ENCODE peak calls at places on chromosome 5, in five cellular contexts. D, Z, K, J and M are unnamed samples. For H3K4me1, the result is how much of the 10 kb centered on the place peaks cover.

GRCh38 chr5:121805931-121806330 is 45.8 kb upstream of the FTMT start:
- DNase-seq in D (no peak), Z (no peak), K (no peak), J (no peak), M (no peak)

GRCh38 chr5:107389130-107389553 is 281.6 kb downstream of the EFNA5 start:
- DNase-seq in K (no peak), Z (peak), J (no peak), D (peak), M (peak)

GRCh38 chr5:156328176-156328575 is 1.2 kb downstream of the SGCD start:
- DNase-seq in J (no peak), D (no peak), K (no peak), Z (no peak), M (no peak)

GRCh38 chr5:150168864-150169263 is 2.3 kb downstream of the CDX1 start:
- DNase-seq in D (no peak), K (no peak), Z (no peak), J (no peak), M (no peak)

GRCh38 chr5:41532485-41532884 is 22.1 kb upstream of the PLCXD3 start:
- DNase-seq in D (no peak), J (no peak), Z (no peak), K (no peak), M (no peak)

GRCh38 chr5:102823441-102823874 is 68.4 kb downstream of the PAM start:
- DNase-seq in J (no peak), K (no peak), D (no peak), Z (no peak), M (no peak)

GRCh38 chr5:180825768-180826525 is 23.3 kb upstream of the MGAT1 start:
- DNase-seq in Z (peak), D (peak), J (peak), K (peak), M (peak)

GRCh38 chr5:9441610-9442009 is 104.3 kb downstream of the SEMA5A start:
- DNase-seq in J (no peak), Z (no peak), D (no peak), K (no peak), M (no peak)

GRCh38 chr5:10676224-10676623 is 84.8 kb downstream of the DAP start:
- DNase-seq in D (no peak), K (peak), Z (no peak), J (no peak), M (no peak)

GRCh38 chr5:93582677-93583524 is at the start of gene NR2F1:
- DNase-seq in J (peak), D (peak), Z (peak), K (no peak), M (peak)

GRCh38 chr5:179914032-179914755 is 6.5 kb upstream of the TBC1D9B start:
- DNase-seq in Z (no peak), K (no peak), J (no peak), D (peak), M (peak)

GRCh38 chr5:124645396-124645795 is 101.0 kb downstream of the ZNF608 start:
- DNase-seq in D (peak), J (no peak), Z (no peak), K (no peak), M (no peak)

GRCh38 chr5:31626156-31626555 is 12.8 kb upstream of the PDZD2 start:
- DNase-seq in K (no peak), D (no peak), Z (no peak), J (no peak), M (no peak)

GRCh38 chr5:14068136-14068535 is 75.0 kb upstream of the TRIO start:
- DNase-seq in D (no peak), Z (no peak), K (no peak), J (no peak), M (no peak)

GRCh38 chr5:172868924-172869565 is 35.0 kb downstream of the ERGIC1 start:
- DNase-seq in J (peak), D (peak), K (peak), Z (peak), M (peak)

GRCh38 chr5:50922942-50923767 is 256.7 kb downstream of the PARP8 start:
- DNase-seq in Z (no peak), D (no peak), K (no peak), J (no peak), M (peak)

GRCh38 chr5:38601133-38601842 is 44.8 kb upstream of the LIFR start:
- DNase-seq in D (no peak), J (peak), Z (peak), K (no peak), M (peak)

GRCh38 chr5:6740586-6741150 is 27.4 kb downstream of the TENT4A start:
- DNase-seq in K (no peak), D (no peak), Z (no peak), J (no peak), M (no peak)

DNA sequence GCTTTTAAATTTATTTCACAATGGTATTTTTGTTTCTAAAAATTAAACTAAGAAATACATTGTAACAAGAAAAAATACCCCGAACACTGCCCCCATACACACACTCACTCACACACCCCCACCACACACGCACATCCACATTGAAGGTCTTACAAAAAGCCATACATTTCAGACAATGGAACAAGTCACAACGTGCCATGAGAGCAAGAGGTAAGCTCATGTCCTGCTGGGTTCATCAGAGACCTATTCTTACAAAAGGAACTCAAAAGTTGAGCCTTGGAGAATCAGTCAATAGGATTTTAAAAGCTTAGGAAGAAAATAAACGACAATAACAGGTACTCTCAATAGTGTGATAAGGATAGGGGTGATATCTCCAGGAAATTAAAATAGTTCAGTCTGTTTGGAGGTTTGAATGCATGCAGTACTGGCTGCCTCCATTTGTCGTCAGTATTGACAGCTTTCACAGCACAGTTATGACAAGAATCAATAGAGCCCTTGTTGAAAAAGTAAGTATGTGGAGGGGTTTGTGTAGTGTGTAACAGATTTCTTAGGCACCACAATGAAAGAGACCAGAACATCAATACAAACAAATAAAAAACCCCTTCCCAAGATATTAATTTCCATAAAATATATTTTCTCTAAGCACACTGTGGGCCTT is 1826.2 kb upstream of the CDH6 start:
- DNase-seq in Z (no peak), J (no peak), D (no peak), K (no peak), M (no peak)
- TF ChIP-seq CTCF in Z (no peak), J (no peak), D (no peak), K (no peak), M (no peak)

GRCh38 chr5:69115526-69115925 is 21.7 kb downstream of the SLC30A5 start:
- DNase-seq in J (no peak), K (no peak), D (no peak), Z (no peak), M (no peak)

GRCh38 chr5:69113851-69114250 is 20.0 kb downstream of the SLC30A5 start:
- DNase-seq in K (no peak), Z (no peak), D (no peak), J (no peak), M (no peak)
- TF ChIP-seq EP300 in K (no peak), Z (no peak), D (no peak), J (no peak), M (no peak)

GRCh38 chr5:68252678-68253520 is 37.3 kb downstream of the PIK3R1 start:
- DNase-seq in D (peak), K (peak), Z (peak), J (peak), M (no peak)

GRCh38 chr5:68258531-68258930 is 43.0 kb downstream of the PIK3R1 start:
- DNase-seq in Z (no peak), D (no peak), J (no peak), K (no peak), M (no peak)

GRCh38 chr5:68253612-68254341 is 38.2 kb downstream of the PIK3R1 start:
- DNase-seq in K (no peak), J (no peak), Z (no peak), D (no peak), M (no peak)

GRCh38 chr5:68257207-68257606 is 41.7 kb downstream of the PIK3R1 start:
- DNase-seq in D (no peak), K (no peak), Z (no peak), J (no peak), M (no peak)

GRCh38 chr5:68255305-68256130 is 40.0 kb downstream of the PIK3R1 start:
- DNase-seq in K (no peak), Z (no peak), D (no peak), J (no peak), M (no peak)
- H3K4me1 ChIP-seq in K (half or more), Z (half or more), D (half or more), J (half or more), M (half or more)

GRCh38 chr5:74787424-74787823 is 20.4 kb downstream of the NSA2 start:
- DNase-seq in K (no peak), Z (no peak), D (no peak), J (no peak), M (no peak)

GRCh38 chr5:74786851-74787250 is 19.8 kb downstream of the NSA2 start:
- DNase-seq in Z (no peak), D (peak), J (no peak), K (no peak), M (no peak)
- TF ChIP-seq CTCF in Z (no peak), D (peak), J (no peak), K (no peak), M (no peak)

DNA sequence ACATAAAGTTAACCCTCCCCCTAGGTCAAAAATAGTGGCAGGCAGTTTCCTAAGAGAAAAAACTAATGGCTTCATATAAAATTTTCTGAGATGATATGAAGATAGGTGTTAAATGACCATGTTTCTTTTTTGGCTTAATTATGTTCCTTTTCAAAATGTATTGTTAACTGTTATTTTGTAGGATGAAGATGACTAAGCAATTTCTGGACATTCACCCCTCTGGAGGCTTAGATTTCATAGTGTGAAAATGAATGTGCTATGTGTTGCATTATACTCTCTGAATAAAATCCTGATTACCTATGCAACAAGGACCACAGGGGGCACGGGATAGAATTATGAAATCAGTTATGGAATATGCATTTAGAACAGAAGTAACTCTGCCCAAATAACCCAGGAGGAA is 233.5 kb downstream of the MRPS30 start:
- DNase-seq in D (no peak), K (no peak), Z (no peak), J (no peak), M (no peak)
- TF ChIP-seq EP300 in D (no peak), K (no peak), Z (no peak), J (no peak), M (no peak)